ENCODE peak calls at places on chromosomes 6 and 20, in five cellular contexts. S is AG09309, W is fibroblast of lung, A is sigmoid colon, N is fibroblast of mammary gland. V is an unnamed sample.

GRCh38 chr6:96469312-96469711 is 52.3 kb upstream of the UFL1 start:
- DNase-seq in A (no peak), N (no peak), W (no peak), S (no peak), V (no peak)

GRCh38 chr6:145887969-145888368 is 73.4 kb upstream of the FBXO30 start:
- DNase-seq in W (no peak), S (no peak), N (peak; percentile 25), A (peak; percentile 63), V (no peak)

GRCh38 chr20:5085380-5085779 is 34.4 kb downstream of the PCNA start:
- DNase-seq in N (no peak), S (no peak), A (no peak), W (no peak), V (no peak)

GRCh38 chr6:112235956-112236355 is 18.4 kb downstream of the LAMA4 start:
- DNase-seq in A (no peak), W (peak; percentile 78), N (peak; percentile 99), S (no peak), V (no peak)

GRCh38 chr6:17506531-17506930 is 93.6 kb upstream of the FAM8A1 start:
- DNase-seq in A (no peak), S (no peak), N (no peak), W (no peak), V (no peak)

GRCh38 chr20:48457261-48458002 is 370.4 kb downstream of the PREX1 start:
- DNase-seq in S (no peak), A (peak; percentile 24), W (no peak), N (no peak), V (no peak)

GRCh38 chr6:143180860-143181259 is 120.2 kb downstream of the AIG1 start:
- DNase-seq in S (no peak), A (no peak), W (peak; percentile 19), N (no peak), V (no peak)

GRCh38 chr6:143097224-143097795 is 36.6 kb downstream of the AIG1 start:
- DNase-seq in W (peak; percentile 11), N (no peak), A (no peak), S (no peak), V (no peak)

GRCh38 chr6:162917506-162917905 is 189.7 kb downstream of the PACRG start:
- DNase-seq in N (peak; percentile 76), W (peak; percentile 58), A (no peak), S (peak; percentile 13), V (peak; percentile 35)

GRCh38 chr6:7815716-7816115 is 89.8 kb downstream of the BMP6 start:
- DNase-seq in W (no peak), N (no peak), S (no peak), A (no peak), V (no peak)

GRCh38 chr6:113364781-113365545 is 492.2 kb upstream of the MARCKS start:
- DNase-seq in N (peak; percentile 59), W (peak; percentile 82), S (no peak), A (no peak), V (no peak)

GRCh38 chr6:159012201-159012600 is 12.2 kb upstream of the RSPH3 start:
- DNase-seq in W (peak; percentile 84), A (no peak), N (no peak), S (no peak), V (no peak)

GRCh38 chr6:36904851-36905393 is 19.2 kb downstream of the C6orf89 start:
- DNase-seq in S (no peak), W (no peak), A (no peak), N (no peak), V (no peak)

GRCh38 chr20:2558581-2559301 is 22.4 kb downstream of the TMC2 start:
- DNase-seq in W (peak; percentile 1), N (peak; percentile 3), A (no peak), S (no peak), V (no peak)

GRCh38 chr20:62745959-62746288 is 37.3 kb downstream of the NTSR1 start:
- DNase-seq in N (no peak), W (no peak), S (no peak), A (peak; percentile 64), V (no peak)

GRCh38 chr6:12014027-12014872 is 2.1 kb downstream of the HIVEP1 start:
- DNase-seq in S (no peak), A (no peak), W (peak; percentile 94), N (peak; percentile 63), V (no peak)

GRCh38 chr20:61353261-61353995 is 101.4 kb downstream of the CDH4 start:
- DNase-seq in A (no peak), N (peak; percentile 37), S (no peak), W (peak; percentile 75), V (peak; percentile 18)

GRCh38 chr6:126919947-126920346 is 198.5 kb upstream of the RSPO3 start:
- DNase-seq in N (peak; percentile 99), W (peak; percentile 95), S (peak; percentile 86), A (no peak), V (peak; percentile 96)

GRCh38 chr20:48835390-48835789 is 7.6 kb upstream of the PREX1 start:
- DNase-seq in S (no peak), W (no peak), N (no peak), A (no peak), V (no peak)

GRCh38 chr6:129709909-129710721 is at the start of gene ARHGAP18:
- DNase-seq in N (peak; percentile 91), A (peak; percentile 94), S (peak; percentile 77), W (peak; percentile 93), V (peak; percentile 85)

GRCh38 chr6:38432479-38432878 is 207.2 kb downstream of the BTBD9 start:
- DNase-seq in N (peak; percentile 57), W (peak; percentile 49), S (no peak), A (no peak), V (no peak)

GRCh38 chr6:137291441-137291840 is 72.3 kb upstream of the IFNGR1 start:
- DNase-seq in A (no peak), W (peak; percentile 49), S (no peak), N (peak; percentile 74), V (peak; percentile 59)

GRCh38 chr6:88662163-88662580 is 301.2 kb downstream of the RNGTT start:
- DNase-seq in N (no peak), W (no peak), S (no peak), A (no peak), V (no peak)

GRCh38 chr20:31476313-31476623 is 1.2 kb downstream of the REM1 start:
- DNase-seq in W (no peak), S (no peak), A (no peak), N (no peak), V (no peak)
- H3K4me3 ChIP-seq in W (no peak overlapping the region), S (no peak overlapping the region), A (peak overlapping the region; percentile 56), N (no peak overlapping the region), V (no peak overlapping the region)

GRCh38 chr6:15359335-15359862 is 113.5 kb downstream of the JARID2 start:
- DNase-seq in S (no peak), W (peak; percentile 51), N (no peak), A (no peak), V (no peak)

GRCh38 chr6:15357832-15358231 is 112.0 kb downstream of the JARID2 start:
- DNase-seq in W (no peak), A (no peak), N (no peak), S (no peak), V (no peak)

GRCh38 chr6:15360300-15360699 is 114.4 kb downstream of the JARID2 start:
- DNase-seq in A (no peak), W (no peak), S (no peak), N (no peak), V (no peak)

GRCh38 chr6:15355683-15356099 is 109.8 kb downstream of the JARID2 start:
- DNase-seq in N (no peak), W (no peak), S (no peak), A (no peak), V (no peak)

GRCh38 chr6:15358579-15359327 is 112.9 kb downstream of the JARID2 start:
- DNase-seq in W (peak; percentile 83), N (no peak), A (no peak), S (no peak), V (no peak)
- H3K4me3 ChIP-seq in W (no peak overlapping the region), N (no peak overlapping the region), A (no peak overlapping the region), S (no peak overlapping the region), V (no peak overlapping the region)

DNA sequence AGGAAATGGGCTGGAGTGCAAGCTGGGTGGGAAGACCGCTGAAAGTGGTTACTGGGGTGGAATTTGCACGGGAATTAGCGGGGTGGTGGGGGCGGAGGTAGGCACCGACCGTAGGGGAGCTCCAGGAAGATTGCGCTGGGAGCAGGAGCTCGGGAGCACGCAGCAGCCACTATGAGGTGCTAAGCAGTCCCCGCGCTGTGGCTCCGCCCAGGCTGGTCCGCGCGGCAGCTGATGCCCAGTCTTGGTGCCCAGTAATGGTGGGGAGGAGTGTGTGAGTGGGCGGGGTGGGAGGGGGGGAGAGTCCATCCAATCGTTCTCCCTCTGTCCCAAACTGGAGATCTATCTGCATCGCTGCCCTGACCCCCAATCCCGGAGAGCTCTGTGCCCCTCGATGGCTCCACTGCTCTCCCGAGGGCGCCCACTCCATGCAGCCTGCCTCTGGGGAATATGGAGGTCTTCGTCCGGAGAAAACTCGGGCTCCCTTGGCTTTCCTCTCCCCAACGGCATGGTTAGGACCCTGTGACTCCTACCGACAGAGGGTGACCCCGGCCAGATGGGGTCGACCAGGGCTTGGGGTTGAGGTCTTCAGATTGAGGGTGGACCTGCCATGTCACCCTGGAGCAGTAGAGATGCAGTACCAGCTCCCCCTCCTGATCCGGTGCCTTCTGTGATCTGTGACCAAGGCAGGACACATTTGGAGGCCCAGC is 5.3 kb downstream of the TP53TG5 start:
- DNase-seq in S (no peak), W (no peak), N (no peak), A (peak; percentile 88), V (no peak)
- H3K4me3 ChIP-seq in S (no peak overlapping the region), W (no peak overlapping the region), N (no peak overlapping the region), A (peak overlapping the region; percentile 55), V (no peak overlapping the region)

GRCh38 chr6:107333491-107333890 is 125.9 kb downstream of the PDSS2 start:
- DNase-seq in W (no peak), S (no peak), A (no peak), N (no peak), V (no peak)

GRCh38 chr6:107329063-107329462 is 130.3 kb downstream of the PDSS2 start:
- DNase-seq in A (no peak), W (no peak), N (no peak), S (no peak), V (no peak)

GRCh38 chr6:107334026-107334425 is 125.3 kb downstream of the PDSS2 start:
- DNase-seq in S (no peak), W (no peak), A (no peak), N (no peak), V (no peak)

GRCh38 chr6:107330190-107330589 is 129.2 kb downstream of the PDSS2 start:
- DNase-seq in N (no peak), A (no peak), W (no peak), S (no peak), V (no peak)

DNA sequence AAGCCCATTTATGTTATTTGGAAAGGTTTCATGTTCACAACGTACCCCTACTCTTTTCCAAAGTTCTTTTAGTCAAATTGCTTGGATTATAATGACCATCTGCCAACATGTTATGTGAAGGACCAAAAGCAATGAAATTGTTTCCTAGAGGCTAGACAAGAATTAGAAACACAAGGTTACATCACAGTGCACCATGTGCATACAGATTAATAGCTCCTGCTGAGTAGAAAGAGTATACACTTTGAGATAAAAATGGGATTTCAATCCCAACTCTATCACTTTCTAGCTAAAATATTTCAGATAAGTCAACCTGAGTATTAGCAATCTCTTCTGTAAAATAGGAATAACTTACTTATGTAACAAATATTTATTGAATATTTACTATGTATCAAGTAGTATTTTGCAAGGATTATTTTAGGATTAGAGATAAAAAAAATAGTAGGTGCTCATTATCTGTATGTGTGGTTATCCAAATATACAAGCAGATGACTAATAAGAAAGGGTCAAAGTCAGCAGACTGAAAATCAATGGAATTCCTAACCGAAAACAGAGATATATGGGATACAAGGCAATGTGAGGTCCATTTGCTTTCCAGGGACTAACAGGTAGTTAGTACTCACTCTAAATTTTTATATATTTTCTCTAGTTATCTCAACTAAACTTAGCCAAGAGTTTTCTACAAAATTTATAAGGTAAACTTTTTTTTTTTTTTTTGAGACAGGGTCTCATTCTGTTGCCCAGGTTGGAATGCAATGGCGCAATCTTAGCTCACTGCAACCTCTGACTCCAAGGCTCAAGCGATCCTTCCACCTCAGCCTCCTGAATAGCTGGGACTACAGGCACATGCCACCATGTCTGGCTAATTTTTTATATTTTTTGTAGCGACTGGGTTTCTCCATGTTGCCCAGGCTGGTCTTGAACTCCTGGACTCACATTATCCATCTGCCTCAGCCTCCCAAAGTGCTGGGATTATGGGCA is 127.7 kb downstream of the PDSS2 start:
- DNase-seq in A (no peak), W (peak; percentile 36), S (no peak), N (no peak), V (no peak)
- H3K4me3 ChIP-seq in A (no peak overlapping the region), W (no peak overlapping the region), S (no peak overlapping the region), N (no peak overlapping the region), V (no peak overlapping the region)

V was measured in skeletal muscle cell.